ENCODE peak calls at places on chromosome 20, in nine cellular contexts. D is hepatocyte; L is COR-L47; Q is AG08395; F is A549; B is GM12865; G is activated CD8-positive, alpha-beta T cell treated with anti-CD3 and anti-CD28 coated beads, Interleukin-2, amount 10 ng/mL, durations not matched to agents 7 days and 5 days; A is NCI-H1092 treated with DMSO at 0.1 percent for 48 hours; J is activated CD4-positive, CD25-positive, alpha-beta regulatory T cell. C is an unnamed sample.

GRCh38 chr20:36919715-36920333 is 31.7 kb downstream of the SAMHD1 start:
- DNase-seq in G (peak), F (peak), J (no peak), L (peak), B (peak), D (peak), Q (peak), A (peak), C (peak)

GRCh38 chr20:20253039-20253743 is 114.7 kb upstream of the INSM1 start:
- DNase-seq in F (no peak), D (no peak), A (peak), B (no peak), Q (no peak), G (no peak), J (no peak), L (no peak), C (no peak)

GRCh38 chr20:14065774-14066173 is 70.5 kb downstream of the MACROD2 start:
- DNase-seq in Q (no peak), L (no peak), F (no peak), J (no peak), B (no peak), A (no peak), G (no peak), D (no peak), C (no peak)

GRCh38 chr20:36717657-36718056 is 28.2 kb downstream of the NDRG3 start:
- DNase-seq in Q (no peak), A (no peak), F (no peak), J (no peak), G (no peak), L (peak), B (peak), D (no peak), C (peak)

GRCh38 chr20:2108987-2109386 is 7.4 kb downstream of the STK35 start:
- DNase-seq in D (peak), F (peak), G (no peak), Q (peak), L (no peak), J (no peak), B (no peak), A (no peak), C (peak)

GRCh38 chr20:13098720-13099355 is 90.1 kb downstream of the SPTLC3 start:
- DNase-seq in B (no peak), D (no peak), F (no peak), A (no peak), Q (no peak), J (no peak), G (no peak), L (no peak), C (no peak)

GRCh38 chr20:49893242-49894072 is 21.9 kb downstream of the SPATA2 start:
- DNase-seq in G (no peak), J (no peak), Q (peak), L (no peak), A (no peak), F (no peak), D (no peak), B (peak), C (no peak)

GRCh38 chr20:18019068-18019467 is 38.6 kb downstream of the OVOL2 start:
- DNase-seq in L (no peak), J (no peak), D (no peak), Q (peak), A (no peak), B (peak), F (peak), G (peak), C (no peak)

C was measured in HFFc6.